ENCODE peak calls at places on chromosomes 7 and 10, in four cellular contexts. I is A549, G is GM23338, W is HepG2. E is an unnamed sample.
A peak's percentile ranks its signal among the peaks of the same experiment; 100 is the strongest.

GRCh38 chr10:11224792-11225448 is 207.2 kb downstream of the CELF2 start:
- DNase-seq in I (no peak), W (no peak), G (no peak), E (no peak)

GRCh38 chr7:123410273-123410928 is 124.0 kb downstream of the IQUB start:
- DNase-seq in G (no peak), I (no peak), W (no peak), E (no peak)

GRCh38 chr7:39880556-39880955 is 69.5 kb upstream of the CDK13 start:
- DNase-seq in I (no peak), W (no peak), G (no peak), E (no peak)

GRCh38 chr7:131501422-131501821 is 55.0 kb downstream of the PODXL start:
- DNase-seq in G (no peak), W (no peak), I (no peak), E (no peak)

GRCh38 chr7:140688341-140688740 is 8.2 kb upstream of the NDUFB2 start:
- DNase-seq in W (no peak), G (no peak), I (no peak), E (no peak)

GRCh38 chr7:40356871-40357676 is 222.3 kb downstream of the SUGCT start:
- DNase-seq in W (no peak), G (no peak), I (no peak), E (no peak)

GRCh38 chr10:119391430-119392313 is 150.8 kb downstream of the RGS10 start:
- DNase-seq in W (no peak), I (no peak), G (no peak), E (no peak)

GRCh38 chr10:926075-926698 is 5.3 kb downstream of the LARP4B start:
- DNase-seq in I (no peak), G (no peak), W (no peak), E (no peak)

GRCh38 chr10:50224330-50224952 is 26.9 kb downstream of the ASAH2 start:
- DNase-seq in W (peak; percentile 77), I (peak; percentile 27), G (peak; percentile 78), E (peak; percentile 36)

GRCh38 chr10:126227762-126228134 is 160.5 kb downstream of the ADAM12 start:
- DNase-seq in I (no peak), G (no peak), W (no peak), E (no peak)

GRCh38 chr10:46266506-46266985 is 20.3 kb upstream of the ANTXRL start:
- DNase-seq in W (no peak), I (no peak), G (no peak), E (no peak)

GRCh38 chr10:46267132-46267985 is 19.4 kb upstream of the ANTXRL start:
- DNase-seq in I (no peak), W (no peak), G (no peak), E (no peak)

GRCh38 chr10:46265981-46266505 is 20.8 kb upstream of the ANTXRL start:
- DNase-seq in I (no peak), W (no peak), G (no peak), E (no peak)

GRCh38 chr10:46264737-46265368 is 21.9 kb upstream of the ANTXRL start:
- DNase-seq in I (no peak), W (no peak), G (no peak), E (no peak)

GRCh38 chr10:46263831-46264268 is 22.9 kb upstream of the ANTXRL start:
- DNase-seq in W (no peak), I (no peak), G (no peak), E (no peak)
- TF ChIP-seq JUNB in W (no peak), I (no peak), G (no peak), E (no peak)

GRCh38 chr10:109040622-109041021 is 882.7 kb downstream of the XPNPEP1 start:
- DNase-seq in I (no peak), W (no peak), G (no peak), E (no peak)

DNA sequence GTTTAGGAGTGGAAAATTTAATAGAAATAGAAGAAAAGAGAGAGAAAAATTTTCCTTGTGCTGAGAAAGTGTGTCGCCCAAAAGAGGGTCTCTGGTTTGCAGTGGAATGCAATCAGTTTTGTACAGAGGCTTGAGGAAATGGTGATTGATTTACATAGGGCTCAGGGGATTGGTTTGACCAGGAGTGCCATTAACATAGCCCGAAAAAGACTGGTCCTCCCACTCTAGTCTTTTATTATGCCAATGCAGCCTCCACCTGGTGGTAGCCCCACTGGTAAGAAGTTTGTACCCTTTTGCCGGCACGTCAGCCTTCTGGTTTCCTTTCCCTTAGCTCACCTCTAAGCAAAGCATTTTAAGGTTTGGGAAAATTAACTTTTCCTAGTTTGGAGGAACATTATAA is 885.3 kb downstream of the XPNPEP1 start:
- DNase-seq in I (no peak), W (no peak), G (peak; percentile 59), E (no peak)
- TF ChIP-seq JUNB in I (no peak), W (no peak), G (no peak), E (no peak)

GRCh38 chr10:91210014-91210413 is 10.4 kb upstream of the PCGF5 start:
- DNase-seq in G (no peak), W (no peak), I (no peak), E (no peak)
- TF ChIP-seq JUNB in G (no peak), W (no peak), I (no peak), E (no peak)

GRCh38 chr10:123995461-123996131 is 97.8 kb downstream of the CHST15 start:
- DNase-seq in I (peak; percentile 90), G (peak; percentile 81), W (peak; percentile 49), E (no peak)
- TF ChIP-seq JUNB in I (no peak), G (no peak), W (no peak), E (no peak)

DNA sequence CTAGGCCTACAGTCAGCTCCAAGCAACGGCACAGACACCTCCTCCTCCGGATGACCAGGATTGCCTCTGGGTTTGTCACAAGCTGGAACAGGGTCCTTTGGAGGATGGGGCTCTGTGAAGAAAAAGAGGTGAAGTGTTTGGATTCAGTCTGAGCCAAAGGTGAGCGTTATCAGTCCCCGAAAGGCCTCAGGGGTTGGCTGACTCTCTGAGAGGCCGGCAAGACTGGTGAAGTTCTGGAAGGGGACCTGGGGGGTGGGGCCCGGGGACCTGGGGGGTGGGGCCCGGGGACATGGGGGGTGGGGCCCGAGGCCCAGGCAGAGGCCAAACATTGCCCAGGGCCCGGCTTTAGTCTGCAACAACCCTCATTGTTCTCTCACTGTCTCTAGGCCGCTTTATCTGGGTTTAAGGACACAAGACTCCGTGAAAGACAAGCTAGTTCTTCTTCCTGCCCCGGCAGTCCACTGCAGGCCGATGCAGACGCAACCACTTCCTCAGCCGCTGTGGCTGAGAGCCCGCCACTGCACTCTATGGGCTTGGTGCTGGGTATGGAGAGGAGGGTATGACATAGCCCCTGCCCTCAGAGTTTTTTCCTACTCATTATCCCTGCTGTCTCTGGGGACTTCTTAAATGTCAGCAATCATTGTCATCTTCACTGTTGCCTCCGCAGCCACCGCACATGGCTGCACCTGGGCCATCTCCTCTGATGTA is 27.4 kb upstream of the PSAP start:
- DNase-seq in W (no peak), I (no peak), G (peak; percentile 31), E (no peak)
- TF ChIP-seq JUNB in W (no peak), I (no peak), G (no peak), E (no peak)

DNA sequence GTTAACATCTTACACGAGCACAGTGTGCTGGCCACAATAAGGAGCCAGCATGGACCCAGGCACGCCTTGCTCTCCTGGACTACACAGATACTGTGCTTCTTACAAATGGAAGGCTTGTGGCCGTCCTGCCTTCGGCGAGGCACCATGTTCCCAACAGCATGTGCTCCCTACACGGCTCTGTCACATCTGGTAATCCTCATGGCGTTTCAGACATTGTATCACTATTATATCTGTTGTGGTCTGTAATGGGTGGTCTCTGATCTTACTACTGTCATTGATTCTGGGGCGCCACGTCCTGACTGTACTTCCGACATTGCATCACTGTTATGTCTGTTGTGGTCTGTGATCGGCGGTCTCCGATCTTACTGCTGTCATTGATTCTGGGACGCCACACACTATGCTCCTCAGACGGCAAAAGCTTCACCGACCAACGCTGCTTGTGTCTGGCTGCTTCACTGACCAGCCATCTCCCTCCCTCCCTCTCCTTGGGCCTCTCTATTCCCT is 195.4 kb downstream of the MAD1L1 start:
- DNase-seq in G (no peak), I (no peak), W (no peak), E (no peak)
- TF ChIP-seq JUNB in G (no peak), I (no peak), W (no peak), E (no peak)

GRCh38 chr7:13017325-13017853 is 330.0 kb downstream of the ARL4A start:
- DNase-seq in I (peak; percentile 65), W (peak; percentile 100), G (peak; percentile 61), E (no peak)
- TF ChIP-seq JUNB in I (peak; percentile 73), W (peak; percentile 100), G (no peak), E (no peak)

DNA sequence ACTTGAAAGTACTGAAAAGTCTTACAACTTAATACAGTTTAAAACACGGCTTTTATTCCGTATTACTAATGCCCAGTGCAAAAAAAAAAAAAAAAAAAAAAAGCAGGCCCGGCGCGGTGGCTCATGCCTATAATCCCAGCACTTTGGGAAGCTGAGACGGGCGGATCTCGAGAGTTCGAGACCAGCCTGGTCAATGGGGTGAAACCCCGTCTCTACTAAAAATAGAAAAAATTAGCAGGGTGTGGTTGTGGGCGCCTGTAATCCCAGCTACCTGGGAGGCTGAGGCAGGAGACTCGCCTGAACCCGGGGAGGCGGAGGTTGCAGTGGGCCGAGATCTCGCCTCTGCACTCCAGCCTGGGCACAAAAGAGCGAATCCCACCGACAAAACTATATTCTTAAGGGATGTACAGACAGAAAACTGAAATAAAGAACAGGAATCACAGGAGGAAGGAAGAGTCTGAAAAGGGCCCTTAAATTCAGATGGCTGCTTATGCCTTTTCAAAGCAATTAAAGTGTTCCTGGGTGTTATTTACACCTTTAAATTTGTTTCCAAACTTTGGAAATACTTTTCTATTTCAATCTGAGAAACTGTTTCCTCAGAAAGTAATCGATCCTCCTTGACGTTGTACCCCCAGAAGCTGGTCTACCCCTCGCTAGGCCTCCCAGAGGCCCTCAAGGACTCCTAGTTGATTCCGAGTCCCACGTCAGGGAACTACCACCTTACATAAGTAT is 2.1 kb upstream of the KMT2E start:
- DNase-seq in I (no peak), G (peak; percentile 15), W (no peak), E (no peak)
- TF ChIP-seq JUNB in I (no peak), G (no peak), W (no peak), E (no peak)